ENCODE peak calls at places on chromosomes 6 and 20, in five cellular contexts. One of them, this sample, is unnamed.
A peak's percentile ranks its signal among the peaks of the same experiment; 100 is the strongest.

GRCh38 chr6:169288591-169288990 is 34.9 kb upstream of the THBS2 start:
- DNase-seq in H1: no peak
- DNase-seq in HepG2: no peak
- DNase-seq in GM12878: no peak
- DNase-seq in K562: no peak
- DNase-seq in this sample: no peak

GRCh38 chr20:32524871-32525501 is 60.1 kb downstream of the NOL4L start:
- DNase-seq in H1: no peak
- DNase-seq in HepG2: no peak
- DNase-seq in GM12878: no peak
- DNase-seq in K562: no peak
- DNase-seq in this sample: no peak

GRCh38 chr20:63071541-63072181 is 64.9 kb upstream of the BHLHE23 start:
- DNase-seq in H1: peak; percentile 85
- DNase-seq in HepG2: no peak
- DNase-seq in GM12878: no peak
- DNase-seq in K562: peak; percentile 75
- DNase-seq in this sample: no peak

GRCh38 chr6:162251257-162251656 is 476.3 kb downstream of the PRKN start:
- DNase-seq in H1: no peak
- DNase-seq in HepG2: peak; percentile 14
- DNase-seq in GM12878: no peak
- DNase-seq in K562: no peak
- DNase-seq in this sample: peak; percentile 4

GRCh38 chr6:135985471-135985870 is 134.0 kb downstream of the PDE7B start:
- DNase-seq in H1: no peak
- DNase-seq in HepG2: no peak
- DNase-seq in GM12878: no peak
- DNase-seq in K562: no peak
- DNase-seq in this sample: no peak

GRCh38 chr6:73768630-73769029 is 72.6 kb downstream of the CD109 start:
- DNase-seq in H1: no peak
- DNase-seq in HepG2: no peak
- DNase-seq in GM12878: no peak
- DNase-seq in K562: no peak
- DNase-seq in this sample: no peak

GRCh38 chr6:108002365-108003221 is 44.6 kb upstream of the SEC63 start:
- DNase-seq in H1: no peak
- DNase-seq in HepG2: peak; percentile 98
- DNase-seq in GM12878: no peak
- DNase-seq in K562: no peak
- DNase-seq in this sample: no peak

GRCh38 chr6:34512738-34513115 is 43.4 kb downstream of the SPDEF start:
- DNase-seq in H1: no peak
- DNase-seq in HepG2: no peak
- DNase-seq in GM12878: no peak
- DNase-seq in K562: no peak
- DNase-seq in this sample: no peak

GRCh38 chr20:38601216-38602184 is at the start of gene ARHGAP40:
- DNase-seq in H1: peak; percentile 72
- DNase-seq in HepG2: peak; percentile 54
- DNase-seq in GM12878: no peak
- DNase-seq in K562: peak; percentile 62
- DNase-seq in this sample: peak; percentile 42

GRCh38 chr6:52341861-52342260 is 20.1 kb upstream of the PAQR8 start:
- DNase-seq in H1: no peak
- DNase-seq in HepG2: no peak
- DNase-seq in GM12878: no peak
- DNase-seq in K562: no peak
- DNase-seq in this sample: no peak

GRCh38 chr6:155216312-155217028 is 47.3 kb upstream of the CLDN20 start:
- DNase-seq in H1: no peak
- DNase-seq in HepG2: no peak
- DNase-seq in GM12878: no peak
- DNase-seq in K562: no peak
- DNase-seq in this sample: no peak

GRCh38 chr20:50213531-50214106 is 23.0 kb downstream of the CEBPB start:
- DNase-seq in H1: no peak
- DNase-seq in HepG2: no peak
- DNase-seq in GM12878: no peak
- DNase-seq in K562: no peak
- DNase-seq in this sample: no peak

GRCh38 chr20:57388953-57389694 is 2.1 kb upstream of the RBM38 start:
- DNase-seq in H1: peak; percentile 81
- DNase-seq in HepG2: peak; percentile 56
- DNase-seq in GM12878: no peak
- DNase-seq in K562: peak; percentile 90
- DNase-seq in this sample: peak; percentile 26

GRCh38 chr6:109867970-109868358 is 110.1 kb upstream of the GPR6 start:
- DNase-seq in H1: no peak
- DNase-seq in HepG2: no peak
- DNase-seq in GM12878: no peak
- DNase-seq in K562: no peak
- DNase-seq in this sample: no peak

GRCh38 chr6:41836660-41837052 is 49.2 kb downstream of the TOMM6 start:
- DNase-seq in H1: no peak
- DNase-seq in HepG2: no peak
- DNase-seq in GM12878: no peak
- DNase-seq in K562: no peak
- DNase-seq in this sample: no peak

GRCh38 chr20:2973574-2973973 is 69.8 kb upstream of the GNRH2 start:
- DNase-seq in H1: peak; percentile 40
- DNase-seq in HepG2: peak; percentile 41
- DNase-seq in GM12878: no peak
- DNase-seq in K562: no peak
- DNase-seq in this sample: no peak

GRCh38 chr20:36506253-36506652 is 35.1 kb upstream of the MYL9 start:
- DNase-seq in H1: no peak
- DNase-seq in HepG2: peak; percentile 63
- DNase-seq in GM12878: no peak
- DNase-seq in K562: peak; percentile 43
- DNase-seq in this sample: no peak

GRCh38 chr6:1187293-1188131 is 124.4 kb upstream of the FOXQ1 start:
- DNase-seq in H1: no peak
- DNase-seq in HepG2: peak; percentile 80
- DNase-seq in GM12878: no peak
- DNase-seq in K562: no peak
- DNase-seq in this sample: no peak

GRCh38 chr6:139508023-139508422 is 133.6 kb upstream of the CITED2 start:
- DNase-seq in H1: no peak
- DNase-seq in HepG2: peak; percentile 23
- DNase-seq in GM12878: no peak
- DNase-seq in K562: no peak
- DNase-seq in this sample: no peak

GRCh38 chr6:17334265-17334664 is 53.1 kb downstream of the RBM24 start:
- DNase-seq in H1: no peak
- DNase-seq in HepG2: no peak
- DNase-seq in GM12878: no peak
- DNase-seq in K562: no peak
- DNase-seq in this sample: no peak

GRCh38 chr6:10429638-10430427 is 15.0 kb upstream of the TFAP2A start:
- DNase-seq in H1: peak; percentile 50
- DNase-seq in HepG2: peak; percentile 50
- DNase-seq in GM12878: peak; percentile 53
- DNase-seq in K562: peak; percentile 63
- DNase-seq in this sample: no peak

GRCh38 chr20:58475466-58475865 is 39.7 kb downstream of the APCDD1L start:
- DNase-seq in H1: peak; percentile 27
- DNase-seq in HepG2: no peak
- DNase-seq in GM12878: no peak
- DNase-seq in K562: no peak
- DNase-seq in this sample: no peak

GRCh38 chr20:62042025-62042820 is 23.5 kb downstream of the TAF4 start:
- DNase-seq in H1: no peak
- DNase-seq in HepG2: no peak
- DNase-seq in GM12878: no peak
- DNase-seq in K562: no peak
- DNase-seq in this sample: no peak

GRCh38 chr20:62039738-62040137 is 25.9 kb downstream of the TAF4 start:
- DNase-seq in H1: no peak
- DNase-seq in HepG2: no peak
- DNase-seq in GM12878: peak; percentile 12
- DNase-seq in K562: no peak
- DNase-seq in this sample: no peak

GRCh38 chr20:62040381-62040922 is 25.2 kb downstream of the TAF4 start:
- DNase-seq in H1: no peak
- DNase-seq in HepG2: no peak
- DNase-seq in GM12878: no peak
- DNase-seq in K562: no peak
- DNase-seq in this sample: no peak

GRCh38 chr20:62043131-62043914 is 22.4 kb downstream of the TAF4 start:
- DNase-seq in H1: no peak
- DNase-seq in HepG2: peak; percentile 93
- DNase-seq in GM12878: no peak
- DNase-seq in K562: no peak
- DNase-seq in this sample: no peak

DNA sequence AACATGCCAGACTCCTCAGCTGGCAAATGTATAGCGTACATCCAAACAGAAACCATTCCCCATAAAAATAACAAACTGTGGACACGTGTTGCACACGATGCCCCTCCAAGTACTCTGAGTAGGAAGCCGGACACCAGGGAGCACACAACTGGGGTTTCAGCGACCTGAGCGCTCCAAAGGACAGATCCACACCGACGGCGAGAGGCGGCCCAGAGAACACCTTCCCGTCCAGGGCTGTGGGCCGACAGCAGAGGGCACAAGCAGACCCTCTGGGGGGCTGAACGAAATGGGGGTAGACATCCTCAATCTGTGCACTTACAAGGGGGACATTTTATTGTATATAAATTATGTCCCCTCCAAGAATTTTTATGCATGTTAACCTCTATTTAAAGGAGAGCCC is 24.7 kb downstream of the TAF4 start:
- DNase-seq in H1: no peak
- DNase-seq in HepG2: no peak
- DNase-seq in GM12878: no peak
- DNase-seq in K562: no peak
- DNase-seq in this sample: no peak
- H3K79me2 ChIP-seq in H1: peaks cover 20% of the 10 kb centered on the region
- H3K79me2 ChIP-seq in HepG2: peaks cover 90% of the 10 kb centered on the region
- H3K79me2 ChIP-seq in GM12878: peaks cover 10% of the 10 kb centered on the region
- H3K79me2 ChIP-seq in K562: peaks cover 92% of the 10 kb centered on the region
- H3K79me2 ChIP-seq in this sample: peaks cover 92% of the 10 kb centered on the region

GRCh38 chr20:513429-513828 is 30.2 kb downstream of the CSNK2A1 start:
- DNase-seq in H1: no peak
- DNase-seq in HepG2: no peak
- DNase-seq in GM12878: no peak
- DNase-seq in K562: no peak
- DNase-seq in this sample: no peak
- TF ChIP-seq ATF3 in H1: no peak
- TF ChIP-seq ATF3 in HepG2: no peak
- TF ChIP-seq ATF3 in GM12878: no peak
- TF ChIP-seq ATF3 in K562: no peak
- TF ChIP-seq ATF3 in this sample: no peak

DNA sequence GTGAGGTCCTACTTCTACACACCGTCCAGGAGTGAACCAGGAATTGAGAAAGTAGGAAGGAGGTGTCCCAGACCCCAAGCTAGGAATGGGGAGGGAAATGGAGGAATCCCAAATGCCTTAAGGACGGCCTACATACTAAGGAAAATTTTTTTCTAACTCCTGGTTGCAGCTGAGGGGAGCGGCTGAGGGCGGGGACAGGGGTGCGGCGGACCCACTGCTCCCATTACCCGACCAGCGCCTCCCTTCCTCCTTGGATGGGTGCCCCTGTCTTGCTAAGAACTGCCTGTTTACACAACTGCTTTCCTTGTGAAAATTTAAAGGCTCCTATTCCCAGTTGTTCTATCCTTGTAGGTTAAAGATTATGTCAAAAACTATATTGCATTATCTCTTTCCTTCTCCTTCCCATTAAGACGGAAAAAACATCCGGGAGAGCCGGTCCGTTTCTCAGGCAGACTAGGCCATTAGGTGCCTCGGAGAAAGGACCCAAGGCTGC is 699 bp upstream of the HSPA1B start:
- DNase-seq in H1: peak; percentile 62
- DNase-seq in HepG2: no peak
- DNase-seq in GM12878: no peak
- DNase-seq in K562: peak; percentile 89
- DNase-seq in this sample: no peak
- H3K79me2 ChIP-seq in H1: no peaks in the 10 kb centered on the region
- H3K79me2 ChIP-seq in HepG2: peaks cover 28% of the 10 kb centered on the region
- H3K79me2 ChIP-seq in GM12878: peaks cover 28% of the 10 kb centered on the region
- H3K79me2 ChIP-seq in K562: peaks cover 52% of the 10 kb centered on the region
- H3K79me2 ChIP-seq in this sample: peaks cover 29% of the 10 kb centered on the region

DNA sequence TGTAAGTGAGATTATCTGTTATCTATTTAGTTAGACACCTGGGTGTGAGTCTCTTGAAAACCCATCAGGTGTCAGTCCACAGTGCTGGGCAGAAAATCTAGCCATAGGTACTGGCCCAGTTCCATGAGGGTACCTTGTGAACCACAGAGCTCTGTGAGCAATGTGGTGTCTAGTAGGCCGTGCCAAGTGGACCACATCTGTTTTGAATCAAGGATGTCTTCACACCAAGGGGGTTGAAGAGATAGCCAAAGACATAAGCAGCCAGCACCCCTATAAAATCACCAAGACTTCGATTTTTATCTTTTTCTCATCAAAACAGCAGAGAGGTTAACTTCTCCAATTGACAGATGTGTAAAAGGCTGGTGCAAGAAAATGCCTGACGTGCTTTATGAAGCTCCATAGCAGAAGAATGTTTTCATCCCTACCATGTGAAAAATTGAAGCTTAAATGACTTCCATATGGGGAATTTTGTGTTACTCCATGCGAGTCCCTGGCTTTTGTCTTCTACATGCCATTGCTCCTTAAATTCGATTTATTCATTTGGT is 368.7 kb downstream of the HAO1 start:
- DNase-seq in H1: no peak
- DNase-seq in HepG2: no peak
- DNase-seq in GM12878: no peak
- DNase-seq in K562: no peak
- DNase-seq in this sample: no peak
- TF ChIP-seq ATF3 in H1: no peak
- TF ChIP-seq ATF3 in HepG2: no peak
- TF ChIP-seq ATF3 in GM12878: no peak
- TF ChIP-seq ATF3 in K562: no peak
- TF ChIP-seq ATF3 in this sample: no peak

GRCh38 chr6:157586476-157587126 is 205.6 kb downstream of the ZDHHC14 start:
- DNase-seq in H1: no peak
- DNase-seq in HepG2: peak; percentile 64
- DNase-seq in GM12878: no peak
- DNase-seq in K562: no peak
- DNase-seq in this sample: no peak
- H3K79me2 ChIP-seq in H1: no peaks in the 10 kb centered on the region
- H3K79me2 ChIP-seq in HepG2: no peaks in the 10 kb centered on the region
- H3K79me2 ChIP-seq in GM12878: no peaks in the 10 kb centered on the region
- H3K79me2 ChIP-seq in K562: no peaks in the 10 kb centered on the region
- H3K79me2 ChIP-seq in this sample: no peaks in the 10 kb centered on the region

GRCh38 chr6:65984089-65984488 is 277.1 kb upstream of the EYS start:
- DNase-seq in H1: no peak
- DNase-seq in HepG2: no peak
- DNase-seq in GM12878: no peak
- DNase-seq in K562: no peak
- DNase-seq in this sample: no peak

DNA sequence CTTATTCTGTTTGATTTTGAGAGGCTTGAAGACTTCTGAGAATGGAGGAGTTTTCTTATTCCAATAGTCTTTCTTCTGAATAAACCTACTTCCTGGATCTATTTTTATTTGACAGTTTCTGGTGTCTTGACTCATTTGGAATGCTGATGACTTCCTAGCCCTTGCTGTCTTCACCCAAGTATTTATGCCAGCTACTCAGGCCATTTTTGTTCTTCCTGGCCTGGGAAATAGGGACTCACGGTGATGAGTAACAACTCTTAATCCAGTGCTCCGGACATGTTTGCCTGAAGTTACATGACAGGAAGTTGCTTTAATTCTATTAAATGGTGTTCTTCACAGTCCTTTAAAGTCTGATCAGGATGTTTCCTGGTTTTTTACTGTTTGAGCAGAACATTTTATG is 272.1 kb upstream of the EYS start:
- DNase-seq in H1: no peak
- DNase-seq in HepG2: no peak
- DNase-seq in GM12878: no peak
- DNase-seq in K562: no peak
- DNase-seq in this sample: no peak
- TF ChIP-seq ATF3 in H1: no peak
- TF ChIP-seq ATF3 in HepG2: no peak
- TF ChIP-seq ATF3 in GM12878: no peak
- TF ChIP-seq ATF3 in K562: no peak
- TF ChIP-seq ATF3 in this sample: no peak

This sample was measured in HCT116.